ENCODE peak calls at places on chromosomes 12 and 14, in ten cellular contexts. F, Y, Z, T, P, H, D, L, A and J are unnamed samples.

GRCh38 chr14:53780156-53780555 is 176.5 kb downstream of the BMP4 start:
- DNase-seq in F (peak; percentile 10), P (no peak), Y (no peak), A (no peak), Z (no peak), L (no peak), H (no peak), T (no peak), D (no peak), J (no peak)

GRCh38 chr12:96036765-96037455 is 1.5 kb upstream of the LTA4H start:
- DNase-seq in L (no peak), H (no peak), Z (no peak), T (no peak), P (no peak), F (no peak), Y (no peak), A (no peak), D (no peak), J (no peak)

GRCh38 chr12:107530706-107531105 is 154.9 kb upstream of the PWP1 start:
- DNase-seq in P (no peak), Y (no peak), D (peak; percentile 49), H (no peak), T (no peak), Z (no peak), A (no peak), F (no peak), L (no peak), J (no peak)

GRCh38 chr12:56449622-56449984 is 377 bp upstream of the TIMELESS start:
- DNase-seq in F (no peak), H (no peak), Y (no peak), Z (no peak), L (no peak), P (no peak), T (no peak), D (no peak), A (no peak), J (no peak)

GRCh38 chr12:107990325-107990724 is 138.8 kb upstream of the WSCD2 start:
- DNase-seq in H (no peak), Z (peak; percentile 60), L (no peak), A (no peak), T (no peak), D (no peak), P (peak; percentile 1), Y (peak; percentile 18), F (peak; percentile 38), J (peak; percentile 5)

GRCh38 chr14:56120091-56120632 is 2.0 kb downstream of the PELI2 start:
- DNase-seq in L (no peak), A (no peak), P (no peak), Z (no peak), F (no peak), H (no peak), Y (no peak), T (no peak), D (peak; percentile 29), J (no peak)

GRCh38 chr12:47231456-47231855 is 151.7 kb upstream of the AMIGO2 start:
- DNase-seq in D (no peak), H (no peak), P (no peak), L (no peak), F (no peak), A (no peak), Y (no peak), Z (peak; percentile 82), T (no peak), J (no peak)

GRCh38 chr12:20508962-20509361 is 140.6 kb downstream of the PDE3A start:
- DNase-seq in H (no peak), Z (no peak), T (no peak), P (no peak), A (no peak), Y (no peak), D (no peak), L (no peak), F (no peak), J (no peak)

GRCh38 chr12:57242691-57243454 is 8.1 kb downstream of the STAC3 start:
- DNase-seq in D (peak; percentile 28), A (peak; percentile 77), T (no peak), P (peak; percentile 47), Z (peak; percentile 84), Y (peak; percentile 97), H (no peak), L (peak; percentile 76), F (peak; percentile 73), J (no peak)

GRCh38 chr12:94721173-94721572 is 70.8 kb upstream of the TMCC3 start:
- DNase-seq in T (no peak), D (no peak), L (no peak), P (no peak), Y (no peak), Z (no peak), A (peak; percentile 26), H (no peak), F (no peak), J (no peak)

GRCh38 chr14:100673807-100674154 is 52.9 kb upstream of the DLK1 start:
- DNase-seq in Y (no peak), A (no peak), P (no peak), H (no peak), D (no peak), F (no peak), Z (no peak), L (no peak), T (no peak), J (no peak)

GRCh38 chr14:54294802-54295201 is 102.0 kb upstream of the CDKN3 start:
- DNase-seq in F (no peak), Z (no peak), A (no peak), L (no peak), P (no peak), D (no peak), H (no peak), T (no peak), Y (no peak), J (no peak)

GRCh38 chr14:52844262-52845060 is 53.1 kb upstream of the GNPNAT1 start:
- DNase-seq in F (peak; percentile 49), L (no peak), P (no peak), A (no peak), D (no peak), T (no peak), Y (peak; percentile 30), Z (no peak), H (no peak), J (no peak)

GRCh38 chr14:51527073-51527472 is 124.6 kb upstream of the FRMD6 start:
- DNase-seq in Y (no peak), P (no peak), F (no peak), Z (no peak), L (no peak), D (peak; percentile 32), T (no peak), H (no peak), A (no peak), J (no peak)

GRCh38 chr12:116896525-116896924 is 14.2 kb upstream of the FBXW8 start:
- DNase-seq in P (no peak), T (no peak), F (no peak), Z (no peak), D (no peak), Y (no peak), A (no peak), H (no peak), L (no peak), J (no peak)

GRCh38 chr14:49972199-49972671 is 79.4 kb downstream of the ARF6 start:
- DNase-seq in Z (no peak), L (no peak), A (no peak), H (no peak), P (no peak), F (no peak), D (peak; percentile 34), T (no peak), Y (no peak), J (peak; percentile 8)

GRCh38 chr14:89973234-89973823 is 17.6 kb downstream of the TDP1 start:
- DNase-seq in L (peak; percentile 63), D (peak; percentile 80), A (peak; percentile 28), F (peak; percentile 71), T (no peak), H (peak; percentile 3), P (peak; percentile 29), Y (peak; percentile 73), Z (peak; percentile 62), J (peak; percentile 14)

GRCh38 chr12:47949441-47950341 is 13.7 kb upstream of the TMEM106C start:
- DNase-seq in Y (peak; percentile 95), F (peak; percentile 88), Z (peak; percentile 86), H (no peak), D (peak; percentile 93), A (peak; percentile 76), L (peak; percentile 89), P (peak; percentile 18), T (no peak), J (peak; percentile 25)

GRCh38 chr14:36208690-36209278 is 32.3 kb upstream of the PTCSC3 start:
- DNase-seq in L (no peak), F (no peak), D (no peak), Y (no peak), A (no peak), H (no peak), T (no peak), Z (peak; percentile 82), P (no peak), J (no peak)

GRCh38 chr12:16165506-16165905 is 112.0 kb downstream of the SLC15A5 start:
- DNase-seq in F (peak; percentile 38), L (no peak), D (peak; percentile 56), H (no peak), Z (peak; percentile 54), Y (peak; percentile 22), P (no peak), T (no peak), A (no peak), J (no peak)

GRCh38 chr14:53306926-53307325 is 153.8 kb upstream of the DDHD1 start:
- DNase-seq in H (no peak), D (peak; percentile 26), F (no peak), Y (no peak), A (no peak), P (no peak), T (no peak), L (no peak), Z (no peak), J (no peak)

GRCh38 chr12:105977256-105978051 is 161.3 kb downstream of the NUAK1 start:
- DNase-seq in Z (no peak), F (no peak), D (peak; percentile 81), A (no peak), H (no peak), Y (no peak), P (no peak), T (no peak), L (no peak), J (no peak)